ENCODE peak calls at places on chromosomes 6 and 20, in nine cellular contexts. B, H, R, O, C, Q, J, Z and P are unnamed samples. For H3K27me3, the result is how much of the 10 kb centered on the place peaks cover.

GRCh38 chr6:6466967-6467761 is 121.4 kb upstream of the LY86 start:
- DNase-seq in Z (no peak), H (no peak), B (peak), R (no peak), C (peak), O (no peak), J (no peak), Q (no peak), P (no peak)

GRCh38 chr20:51452091-51452613 is 90.4 kb downstream of the NFATC2 start:
- DNase-seq in C (no peak), H (no peak), Z (no peak), O (no peak), B (no peak), R (no peak), J (no peak), Q (no peak), P (no peak)

GRCh38 chr20:5796369-5797040 is 46.3 kb downstream of the SHLD1 start:
- DNase-seq in Q (no peak), H (no peak), J (no peak), B (no peak), O (no peak), Z (peak), R (no peak), C (no peak), P (no peak)

GRCh38 chr6:23412770-23413169 is 713.2 kb upstream of the NRSN1 start:
- DNase-seq in H (no peak), B (peak), Q (no peak), Z (no peak), J (no peak), C (peak), R (no peak), O (no peak), P (no peak)

GRCh38 chr6:147080215-147080614 is 124.0 kb upstream of the STXBP5 start:
- DNase-seq in Q (no peak), Z (no peak), R (no peak), J (no peak), B (no peak), H (no peak), C (no peak), O (no peak), P (no peak)

GRCh38 chr20:47150403-47151152 is 205.9 kb downstream of the ZMYND8 start:
- DNase-seq in H (peak), B (peak), Z (peak), R (peak), C (peak), O (peak), Q (peak), J (peak), P (peak)

GRCh38 chr6:112180095-112180820 is 74.1 kb downstream of the LAMA4 start:
- DNase-seq in Z (peak), C (peak), B (peak), R (no peak), O (peak), H (peak), J (no peak), Q (no peak), P (peak)

GRCh38 chr6:170286246-170286933 is 4.5 kb downstream of the DLL1 start:
- DNase-seq in C (peak), Q (peak), O (no peak), Z (no peak), H (peak), B (no peak), J (peak), R (no peak), P (peak)

GRCh38 chr6:142566628-142567396 is 265.0 kb downstream of the ADGRG6 start:
- DNase-seq in R (peak), O (peak), B (peak), Q (peak), J (no peak), Z (peak), C (peak), H (peak), P (peak)

GRCh38 chr6:20092071-20092566 is 120.2 kb downstream of the MBOAT1 start:
- DNase-seq in J (no peak), H (no peak), O (no peak), R (no peak), C (peak), Z (peak), B (peak), Q (no peak), P (no peak)

GRCh38 chr6:109239918-109240321 is 142.3 kb downstream of the CD164 start:
- DNase-seq in Q (peak), B (no peak), O (no peak), Z (peak), R (no peak), H (no peak), J (no peak), C (no peak), P (no peak)

GRCh38 chr20:57590485-57591288 is 29.5 kb downstream of the ZBP1 start:
- DNase-seq in C (no peak), R (no peak), Q (peak), O (no peak), Z (no peak), B (no peak), H (no peak), J (no peak), P (no peak)

GRCh38 chr6:73792738-73793137 is 96.7 kb downstream of the CD109 start:
- DNase-seq in B (no peak), C (no peak), O (no peak), Q (no peak), J (no peak), Z (peak), R (no peak), H (no peak), P (no peak)

GRCh38 chr20:36493013-36493800 is 48.1 kb upstream of the MYL9 start:
- DNase-seq in Q (no peak), B (no peak), C (no peak), J (no peak), O (no peak), Z (no peak), H (peak), R (no peak), P (peak)

GRCh38 chr20:19975436-19975799 is 41.7 kb upstream of the NAA20 start:
- DNase-seq in J (peak), C (peak), O (peak), H (no peak), Q (peak), B (no peak), R (no peak), Z (no peak), P (no peak)

GRCh38 chr6:53335224-53335994 is 13.3 kb downstream of the ELOVL5 start:
- DNase-seq in Q (no peak), B (no peak), Z (no peak), R (no peak), O (no peak), J (no peak), H (peak), C (no peak), P (peak)

DNA sequence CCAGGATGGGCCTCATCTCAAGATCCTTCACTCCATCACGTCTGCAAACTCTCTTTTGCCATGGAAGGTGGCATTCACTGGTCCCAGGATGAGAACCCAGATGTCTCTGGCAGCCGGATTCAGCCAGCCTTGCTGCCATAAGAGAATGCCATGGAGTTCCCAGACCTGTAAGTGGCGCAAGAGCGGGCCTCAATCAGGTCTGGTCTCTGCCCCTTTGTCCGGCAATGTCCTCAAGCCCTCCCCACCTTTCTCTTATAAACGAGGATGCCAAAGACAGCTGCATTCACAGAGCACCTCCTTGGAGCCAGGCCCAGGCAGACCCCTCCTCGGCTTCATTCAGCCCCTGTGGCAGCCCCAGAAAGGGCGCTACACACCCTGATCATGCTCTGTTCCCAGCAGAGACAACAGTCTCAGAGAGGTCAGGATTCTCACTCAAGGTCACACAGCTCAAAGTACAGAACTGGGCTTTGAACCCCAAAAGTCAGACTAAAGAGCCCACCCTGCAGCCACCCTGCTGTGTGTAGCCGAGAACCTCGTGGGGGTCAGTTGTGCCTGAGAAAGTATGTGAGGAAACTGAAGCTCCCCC is 263.7 kb downstream of the TAF4 start:
- DNase-seq in Z (no peak), C (no peak), O (no peak), Q (no peak), H (no peak), J (no peak), R (no peak), B (no peak), P (no peak)
- H3K27me3 ChIP-seq in Z (under half), C (under half), O (under half), Q (half or more), H (under half), J (under half), R (under half), B (under half), P (under half)

DNA sequence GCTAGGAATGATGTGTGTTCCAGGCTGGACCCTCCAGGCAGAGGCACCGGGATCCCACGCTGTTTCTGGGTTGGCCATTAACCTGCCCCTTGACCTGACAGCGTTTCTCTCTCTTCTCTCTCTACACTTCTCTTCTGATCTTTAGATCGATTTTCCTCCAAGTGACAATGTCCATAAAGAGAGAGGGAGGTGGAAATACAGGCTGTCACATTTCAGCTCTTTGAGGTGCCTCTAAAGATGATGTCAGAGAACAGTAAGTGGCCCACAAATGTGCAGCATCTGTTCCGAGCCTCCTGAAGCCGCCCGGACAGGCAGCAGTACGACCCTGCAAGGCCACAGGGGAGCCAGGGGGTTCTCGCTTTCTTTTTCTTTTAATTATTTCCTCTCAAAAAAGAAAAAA is 2.5 kb upstream of the SLCO4A1 start:
- DNase-seq in O (no peak), B (no peak), Q (no peak), C (no peak), H (no peak), Z (peak), J (no peak), R (no peak), P (no peak)
- H3K27me3 ChIP-seq in O (under half), B (half or more), Q (under half), C (under half), H (half or more), Z (under half), J (under half), R (under half), P (under half)

DNA sequence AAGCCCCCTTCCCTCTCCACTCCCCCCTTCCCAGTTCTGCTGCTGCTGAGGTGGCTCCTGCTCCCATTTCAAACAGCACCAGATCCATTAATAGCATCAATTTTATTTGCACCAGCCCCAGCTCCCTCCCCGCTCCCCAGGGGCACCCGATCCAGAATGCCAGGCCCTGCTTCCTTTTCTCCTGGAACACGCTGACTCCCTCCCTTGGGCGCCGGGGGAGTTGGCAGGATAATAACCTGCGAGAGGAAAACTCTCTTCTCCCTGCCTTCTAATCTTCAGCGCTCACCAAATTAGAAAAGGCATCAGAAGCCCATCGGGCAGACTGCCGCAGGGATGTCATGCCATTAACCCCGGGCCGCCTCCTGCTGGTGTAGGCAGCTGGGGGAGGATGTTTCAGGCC is 77.8 kb downstream of the NCR2 start:
- DNase-seq in Z (no peak), O (no peak), R (no peak), B (no peak), Q (peak), H (no peak), C (no peak), J (no peak), P (no peak)
- H3K27me3 ChIP-seq in Z (under half), O (under half), R (under half), B (under half), Q (half or more), H (half or more), C (under half), J (under half), P (under half)

DNA sequence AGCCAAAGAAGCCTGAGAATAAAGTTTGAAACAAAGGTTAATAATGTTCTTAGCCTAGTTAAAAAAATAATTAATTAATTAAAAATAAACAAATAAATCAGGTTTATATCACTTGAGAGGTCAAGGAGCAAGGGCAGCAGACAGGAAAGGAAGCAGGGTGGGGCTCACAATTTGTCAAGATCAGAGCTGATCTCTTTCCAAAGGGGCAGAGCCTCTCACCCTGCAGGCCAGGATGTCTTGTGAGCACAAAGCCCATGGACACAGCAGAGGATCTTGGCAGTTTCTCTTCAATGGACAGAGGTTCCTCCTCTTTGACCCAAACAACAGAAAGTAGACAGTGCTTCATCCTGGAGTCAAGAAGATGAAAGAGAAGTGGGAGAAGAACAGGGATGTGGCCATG is 14.9 kb downstream of the ULBP1 start:
- DNase-seq in J (no peak), B (no peak), Z (no peak), R (no peak), O (no peak), C (no peak), H (no peak), Q (no peak), P (no peak)
- H3K27me3 ChIP-seq in J (under half), B (under half), Z (under half), R (under half), O (under half), C (under half), H (half or more), Q (half or more), P (half or more)